ENCODE peak calls at places on chromosomes 7 and 10, in seven cellular contexts. I, E, T, J, D, C and Q are unnamed samples.

GRCh38 chr10:113735913-113736312 is 15.6 kb upstream of the PLEKHS1 start:
- DNase-seq in I (peak; percentile 2), E (no peak), T (peak; percentile 42), J (peak; percentile 24), D (no peak), C (no peak), Q (no peak)

GRCh38 chr10:71765176-71765906 is 8.0 kb downstream of the VSIR start:
- DNase-seq in I (peak; percentile 34), E (peak; percentile 76), T (no peak), J (no peak), D (no peak), C (no peak), Q (no peak)

GRCh38 chr7:29457565-29457971 is 106.1 kb upstream of the PRR15 start:
- DNase-seq in I (peak; percentile 50), E (no peak), T (no peak), J (no peak), D (no peak), C (no peak), Q (no peak)

GRCh38 chr7:115328018-115328417 is 406.1 kb downstream of the MDFIC start:
- DNase-seq in I (no peak), E (no peak), T (no peak), J (no peak), D (no peak), C (no peak), Q (no peak)

GRCh38 chr7:69937097-69937496 is 338.8 kb downstream of the AUTS2 start:
- DNase-seq in I (no peak), E (no peak), T (no peak), J (no peak), D (no peak), C (no peak), Q (no peak)

GRCh38 chr10:60444494-60445064 is 54.9 kb upstream of the ANK3 start:
- DNase-seq in I (peak; percentile 76), E (no peak), T (no peak), J (no peak), D (no peak), C (no peak), Q (no peak)

GRCh38 chr10:121753726-121754476 is 155.7 kb upstream of the FGFR2 start:
- DNase-seq in I (peak; percentile 80), E (no peak), T (no peak), J (peak; percentile 76), D (no peak), C (no peak), Q (no peak)

GRCh38 chr10:48931188-48931587 is 8.5 kb downstream of the LRRC18 start:
- DNase-seq in I (no peak), E (no peak), T (no peak), J (no peak), D (peak; percentile 32), C (no peak), Q (no peak)

GRCh38 chr7:134174797-134175261 is 47.7 kb downstream of the LRGUK start:
- DNase-seq in I (peak; percentile 82), E (no peak), T (no peak), J (peak; percentile 50), D (no peak), C (peak; percentile 33), Q (no peak)

GRCh38 chr10:22737587-22737986 is 23.2 kb upstream of the PIP4K2A start:
- DNase-seq in I (peak; percentile 76), E (peak; percentile 54), T (no peak), J (no peak), D (no peak), C (no peak), Q (no peak)

GRCh38 chr7:66503036-66503370 is 125.7 kb upstream of the KCTD7 start:
- DNase-seq in I (no peak), E (no peak), T (no peak), J (no peak), D (no peak), C (no peak), Q (no peak)

GRCh38 chr10:31878486-31878885 is 50.1 kb downstream of the ARHGAP12 start:
- DNase-seq in I (no peak), E (no peak), T (no peak), J (no peak), D (no peak), C (no peak), Q (no peak)

GRCh38 chr10:34489973-34490372 is 325.1 kb downstream of the PARD3 start:
- DNase-seq in I (peak; percentile 51), E (no peak), T (no peak), J (no peak), D (no peak), C (peak; percentile 8), Q (no peak)

GRCh38 chr10:31630866-31631567 is 297.6 kb downstream of the ARHGAP12 start:
- DNase-seq in I (peak; percentile 60), E (no peak), T (no peak), J (peak; percentile 67), D (no peak), C (no peak), Q (no peak)

GRCh38 chr7:92723205-92723604 is 113.2 kb downstream of the CDK6 start:
- DNase-seq in I (peak; percentile 60), E (no peak), T (no peak), J (no peak), D (no peak), C (no peak), Q (no peak)

GRCh38 chr7:21497072-21497471 is 45.8 kb upstream of the DNAH11 start:
- DNase-seq in I (peak; percentile 34), E (no peak), T (no peak), J (no peak), D (no peak), C (no peak), Q (no peak)

GRCh38 chr7:94382155-94382554 is 12.5 kb upstream of the COL1A2 start:
- DNase-seq in I (no peak), E (no peak), T (no peak), J (no peak), D (no peak), C (no peak), Q (no peak)

DNA sequence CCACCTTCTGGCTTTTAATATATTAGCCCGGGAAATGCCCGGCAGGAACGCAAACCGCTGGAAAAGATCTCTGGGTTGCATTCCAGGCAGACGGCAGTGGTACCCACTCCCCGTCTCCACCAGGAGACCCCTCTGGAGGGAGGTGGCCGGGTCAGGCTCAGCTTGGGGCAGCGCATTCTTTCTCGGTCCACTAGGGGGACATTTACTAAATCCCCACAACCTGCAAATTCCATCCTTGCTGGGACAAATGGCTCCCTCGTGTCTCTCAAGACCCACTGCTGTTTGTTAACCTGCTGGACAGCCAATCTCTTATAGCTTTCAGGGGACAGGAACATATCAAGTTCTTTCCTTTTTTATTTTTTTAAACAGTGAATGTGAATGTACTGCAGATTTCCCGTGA is 45.8 kb upstream of the CARD11 start:
- DNase-seq in I (peak; percentile 26), E (no peak), T (no peak), J (peak; percentile 27), D (no peak), C (no peak), Q (no peak)
- TF ChIP-seq CTCF in I (peak; percentile 47), E (no peak), T (no peak), J (peak; percentile 56), D (peak; percentile 60), C (peak; percentile 52), Q (peak; percentile 68)

GRCh38 chr7:151141855-151142685 is 25.4 kb downstream of the GBX1 start:
- DNase-seq in I (no peak), E (peak; percentile 48), T (no peak), J (no peak), D (no peak), C (no peak), Q (no peak)

GRCh38 chr7:151143261-151144015 is 24.1 kb downstream of the GBX1 start:
- DNase-seq in I (no peak), E (peak; percentile 60), T (no peak), J (no peak), D (no peak), C (no peak), Q (no peak)

GRCh38 chr7:151141281-151141854 is 26.1 kb downstream of the GBX1 start:
- DNase-seq in I (no peak), E (no peak), T (no peak), J (no peak), D (no peak), C (no peak), Q (no peak)

GRCh38 chr7:151140826-151141225 is 26.7 kb downstream of the GBX1 start:
- DNase-seq in I (no peak), E (no peak), T (no peak), J (no peak), D (no peak), C (no peak), Q (no peak)

DNA sequence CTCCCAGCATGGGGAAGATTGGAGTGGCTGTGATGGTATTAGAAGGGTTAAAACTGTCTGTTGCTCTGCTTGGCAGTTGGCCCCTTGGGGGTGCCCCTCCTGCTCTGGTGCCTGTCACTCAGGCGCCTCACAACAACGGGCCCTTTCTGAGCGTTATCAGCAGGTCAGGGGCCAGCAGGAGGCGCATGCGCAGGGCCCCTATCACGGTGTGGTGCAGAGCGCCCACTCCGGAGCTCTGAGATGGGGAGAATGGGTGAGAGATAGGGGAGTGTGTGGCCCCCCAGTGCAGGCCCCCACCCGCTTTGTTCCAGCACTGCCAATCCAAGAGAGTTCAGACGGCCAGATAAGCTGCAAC is 24.8 kb downstream of the GBX1 start:
- DNase-seq in I (no peak), E (peak; percentile 49), T (no peak), J (no peak), D (no peak), C (no peak), Q (no peak)
- TF ChIP-seq CTCF in I (no peak), E (no peak), T (no peak), J (no peak), D (no peak), C (no peak), Q (no peak)

DNA sequence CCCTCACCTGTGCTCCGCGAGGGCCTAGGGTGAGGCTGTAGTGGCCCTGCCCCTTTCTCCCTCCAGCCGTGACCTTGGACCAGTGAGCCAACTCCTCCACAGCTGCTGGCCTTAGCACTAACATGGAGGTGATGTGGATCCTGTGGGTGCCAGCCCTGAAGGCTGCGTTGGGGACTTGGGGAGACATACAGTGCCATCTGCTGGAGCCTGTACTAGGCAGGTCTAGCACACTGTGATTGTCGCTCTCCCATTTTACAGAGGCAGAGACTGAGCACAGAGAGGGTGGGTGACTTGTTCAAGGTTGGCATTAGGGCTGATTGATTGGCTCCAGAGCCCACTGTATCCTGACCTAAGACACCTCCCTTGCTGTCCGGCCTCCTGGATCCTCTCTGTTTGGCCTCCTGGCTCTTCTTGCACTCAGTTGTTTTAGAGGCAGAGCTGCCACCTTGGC is 37.6 kb downstream of the PRF1 start:
- DNase-seq in I (no peak), E (no peak), T (no peak), J (peak; percentile 37), D (no peak), C (no peak), Q (no peak)
- TF ChIP-seq CTCF in I (no peak), E (no peak), T (no peak), J (no peak), D (no peak), C (no peak), Q (no peak)

GRCh38 chr10:79068203-79068561 is 584 bp upstream of the ZMIZ1 start:
- DNase-seq in I (peak; percentile 17), E (no peak), T (no peak), J (peak; percentile 29), D (peak; percentile 65), C (no peak), Q (no peak)

GRCh38 chr10:79070091-79070610 is 1.4 kb downstream of the ZMIZ1 start:
- DNase-seq in I (peak; percentile 27), E (peak; percentile 79), T (peak; percentile 50), J (no peak), D (no peak), C (no peak), Q (no peak)

GRCh38 chr10:79070611-79071534 is 2.1 kb downstream of the ZMIZ1 start:
- DNase-seq in I (peak; percentile 94), E (peak; percentile 97), T (peak; percentile 94), J (peak; percentile 21), D (no peak), C (no peak), Q (peak; percentile 20)

GRCh38 chr10:79068562-79069324 is at the start of gene ZMIZ1:
- DNase-seq in I (peak; percentile 92), E (peak; percentile 93), T (peak; percentile 92), J (peak; percentile 90), D (peak; percentile 87), C (peak; percentile 75), Q (peak; percentile 82)

GRCh38 chr10:79069325-79070090 is 742 bp downstream of the ZMIZ1 start:
- DNase-seq in I (peak; percentile 53), E (peak; percentile 79), T (no peak), J (peak; percentile 42), D (peak; percentile 67), C (no peak), Q (peak; percentile 50)
- TF ChIP-seq CTCF in I (no peak), E (no peak), T (no peak), J (no peak), D (no peak), C (no peak), Q (no peak)